ENCODE peak calls at places on chromosomes 13 and 19, in nine cellular contexts. I is dorsolateral prefrontal cortex; N is cardiac muscle cell; A is EH; C is head of caudate nucleus; B is CD8-positive, alpha-beta T cell; O is endothelial cell; V is uterus; Y is CD4-positive, CD25-positive, alpha-beta regulatory T cell. U is an unnamed sample.

GRCh38 chr13:34720618-34721017 is 221.5 kb upstream of the NBEA start:
- DNase-seq in I (no peak), N (no peak), A (peak; percentile 60), C (no peak), B (no peak), O (no peak), V (no peak), Y (no peak), U (no peak)

GRCh38 chr19:32453736-32454135 is 48.2 kb downstream of the DPY19L3 start:
- DNase-seq in I (no peak), N (no peak), A (peak; percentile 20), C (no peak), B (no peak), O (no peak), V (no peak), Y (no peak), U (no peak)

GRCh38 chr13:79492313-79492798 is 11.4 kb downstream of the NDFIP2 start:
- DNase-seq in I (no peak), N (no peak), A (peak; percentile 21), C (no peak), B (no peak), O (no peak), V (no peak), Y (no peak), U (peak; percentile 31)

GRCh38 chr19:40798997-40799557 is at the start of gene EGLN2:
- DNase-seq in I (no peak), N (no peak), A (no peak), C (no peak), B (no peak), O (no peak), V (no peak), Y (no peak), U (no peak)

GRCh38 chr13:27442071-27442647 is 8.2 kb downstream of the MTIF3 start:
- DNase-seq in I (no peak), N (no peak), A (peak; percentile 10), C (no peak), B (peak; percentile 60), O (no peak), V (no peak), Y (no peak), U (no peak)

GRCh38 chr19:12838182-12838890 is at the start of gene MAST1:
- DNase-seq in I (peak; percentile 76), N (peak; percentile 86), A (peak; percentile 26), C (peak; percentile 37), B (peak; percentile 48), O (peak; percentile 68), V (no peak), Y (peak; percentile 33), U (peak; percentile 51)

GRCh38 chr13:71033026-71033425 is 834.0 kb downstream of the DACH1 start:
- DNase-seq in I (no peak), N (no peak), A (no peak), C (no peak), B (no peak), O (no peak), V (no peak), Y (no peak), U (no peak)

GRCh38 chr13:34816118-34816517 is 126.0 kb upstream of the NBEA start:
- DNase-seq in I (no peak), N (no peak), A (no peak), C (no peak), B (no peak), O (no peak), V (no peak), Y (no peak), U (no peak)

GRCh38 chr19:4374451-4375163 is 25.7 kb downstream of the SH3GL1 start:
- DNase-seq in I (no peak), N (no peak), A (peak; percentile 95), C (no peak), B (no peak), O (no peak), V (peak; percentile 78), Y (no peak), U (no peak)

GRCh38 chr19:20923077-20923871 is at the start of gene ZNF85:
- DNase-seq in I (peak; percentile 94), N (peak; percentile 93), A (peak; percentile 94), C (peak; percentile 92), B (peak; percentile 94), O (peak; percentile 84), V (peak; percentile 85), Y (peak; percentile 79), U (peak; percentile 87)

GRCh38 chr13:47000166-47000565 is 103.3 kb upstream of the HTR2A start:
- DNase-seq in I (no peak), N (no peak), A (no peak), C (no peak), B (no peak), O (no peak), V (no peak), Y (no peak), U (no peak)

GRCh38 chr19:44725684-44726083 is 22.8 kb upstream of the BCL3 start:
- DNase-seq in I (no peak), N (no peak), A (no peak), C (no peak), B (no peak), O (no peak), V (no peak), Y (no peak), U (no peak)

GRCh38 chr19:46828484-46828883 is 22.2 kb downstream of the AP2S1 start:
- DNase-seq in I (no peak), N (no peak), A (peak; percentile 46), C (no peak), B (no peak), O (no peak), V (no peak), Y (no peak), U (no peak)

GRCh38 chr19:16197188-16197621 is 506 bp upstream of the AP1M1 start:
- DNase-seq in I (no peak), N (no peak), A (peak; percentile 96), C (no peak), B (no peak), O (no peak), V (no peak), Y (no peak), U (no peak)

GRCh38 chr19:19566306-19566705 is 28.2 kb downstream of the CILP2 start:
- DNase-seq in I (no peak), N (no peak), A (peak; percentile 75), C (no peak), B (no peak), O (no peak), V (no peak), Y (no peak), U (no peak)

GRCh38 chr19:44002212-44002565 is 568 bp upstream of the ZNF230 start:
- DNase-seq in I (no peak), N (no peak), A (peak; percentile 18), C (no peak), B (no peak), O (no peak), V (no peak), Y (no peak), U (no peak)

GRCh38 chr13:78160793-78161192 is 242.2 kb upstream of the EDNRB start:
- DNase-seq in I (no peak), N (no peak), A (peak; percentile 87), C (no peak), B (no peak), O (no peak), V (no peak), Y (no peak), U (no peak)

GRCh38 chr13:112580912-112581311 is 7.0 kb downstream of the TUBGCP3 start:
- DNase-seq in I (no peak), N (no peak), A (no peak), C (no peak), B (no peak), O (no peak), V (no peak), Y (no peak), U (no peak)

GRCh38 chr13:111661776-111662175 is 341.3 kb downstream of the TEX29 start:
- DNase-seq in I (no peak), N (no peak), A (no peak), C (no peak), B (no peak), O (no peak), V (no peak), Y (no peak), U (no peak)

GRCh38 chr13:36421447-36421846 is 10.8 kb upstream of the CCNA1 start:
- DNase-seq in I (no peak), N (no peak), A (no peak), C (no peak), B (no peak), O (no peak), V (no peak), Y (no peak), U (no peak)

GRCh38 chr19:32407004-32407992 is 1.7 kb downstream of the DPY19L3 start:
- DNase-seq in I (no peak), N (no peak), A (peak; percentile 30), C (peak; percentile 76), B (no peak), O (no peak), V (peak; percentile 93), Y (no peak), U (no peak)

GRCh38 chr13:111344471-111345191 is 24.2 kb downstream of the TEX29 start:
- DNase-seq in I (no peak), N (peak; percentile 86), A (peak; percentile 54), C (no peak), B (no peak), O (peak; percentile 68), V (no peak), Y (no peak), U (no peak)

GRCh38 chr13:74287672-74288169 is 153.5 kb upstream of the KLF12 start:
- DNase-seq in I (peak; percentile 58), N (peak; percentile 67), A (peak; percentile 75), C (peak; percentile 83), B (peak; percentile 96), O (peak; percentile 53), V (peak; percentile 76), Y (peak; percentile 73), U (peak; percentile 71)

GRCh38 chr19:43711751-43712355 is 4.0 kb upstream of the IRGC start:
- DNase-seq in I (no peak), N (no peak), A (peak; percentile 11), C (no peak), B (no peak), O (no peak), V (no peak), Y (no peak), U (no peak)

GRCh38 chr19:42402376-42403116 is 12.4 kb upstream of the CNFN start:
- DNase-seq in I (no peak), N (no peak), A (no peak), C (no peak), B (no peak), O (no peak), V (no peak), Y (no peak), U (no peak)

GRCh38 chr19:5978606-5979552 is 939 bp upstream of the RANBP3 start:
- DNase-seq in I (no peak), N (no peak), A (no peak), C (no peak), B (no peak), O (no peak), V (peak; percentile 45), Y (no peak), U (no peak)

GRCh38 chr19:46616631-46617322 is 8.1 kb downstream of the PTGIR start:
- DNase-seq in I (no peak), N (peak; percentile 81), A (peak; percentile 77), C (no peak), B (no peak), O (peak; percentile 73), V (no peak), Y (no peak), U (no peak)

GRCh38 chr19:49165111-49165750 is 7.6 kb downstream of the TRPM4 start:
- DNase-seq in I (no peak), N (peak; percentile 90), A (no peak), C (peak; percentile 31), B (no peak), O (no peak), V (no peak), Y (no peak), U (no peak)

GRCh38 chr19:3708207-3708931 is at the start of gene TJP3:
- DNase-seq in I (no peak), N (no peak), A (peak; percentile 27), C (no peak), B (no peak), O (no peak), V (no peak), Y (no peak), U (no peak)